ENCODE peak calls at places on chromosomes 16 and 17, in four cellular contexts. K is H1, L is mesendoderm, A is H9. I is an unnamed sample.

GRCh38 chr16:69064789-69065313 is 40.6 kb upstream of the HAS3 start:
- DNase-seq in K (no peak), L (no peak), A (no peak), I (no peak)

GRCh38 chr16:4911831-4912422 is 25.0 kb downstream of the PPL start:
- DNase-seq in A (no peak), K (no peak), L (no peak), I (peak)

GRCh38 chr17:53234138-53234537 is 588.6 kb upstream of the KIF2B start:
- DNase-seq in A (no peak), K (no peak), L (no peak), I (no peak)

GRCh38 chr17:29929006-29929543 is 953 bp downstream of the SSH2 start:
- DNase-seq in A (peak), K (peak), L (peak), I (no peak)

GRCh38 chr16:55035037-55035436 is 104.4 kb downstream of the IRX5 start:
- DNase-seq in K (peak), L (peak), A (peak), I (no peak)

GRCh38 chr17:66779186-66779585 is 55.7 kb upstream of the CACNG5 start:
- DNase-seq in L (no peak), K (no peak), A (peak), I (no peak)

GRCh38 chr16:813204-813915 is 12.8 kb upstream of the GNG13 start:
- DNase-seq in K (peak), L (peak), A (peak), I (peak)

GRCh38 chr17:58092101-58092796 is 9.0 kb downstream of the DYNLL2 start:
- DNase-seq in K (peak), A (no peak), L (no peak), I (no peak)

GRCh38 chr16:85959686-85960085 is 60.7 kb downstream of the IRF8 start:
- DNase-seq in K (no peak), L (no peak), A (no peak), I (no peak)

DNA sequence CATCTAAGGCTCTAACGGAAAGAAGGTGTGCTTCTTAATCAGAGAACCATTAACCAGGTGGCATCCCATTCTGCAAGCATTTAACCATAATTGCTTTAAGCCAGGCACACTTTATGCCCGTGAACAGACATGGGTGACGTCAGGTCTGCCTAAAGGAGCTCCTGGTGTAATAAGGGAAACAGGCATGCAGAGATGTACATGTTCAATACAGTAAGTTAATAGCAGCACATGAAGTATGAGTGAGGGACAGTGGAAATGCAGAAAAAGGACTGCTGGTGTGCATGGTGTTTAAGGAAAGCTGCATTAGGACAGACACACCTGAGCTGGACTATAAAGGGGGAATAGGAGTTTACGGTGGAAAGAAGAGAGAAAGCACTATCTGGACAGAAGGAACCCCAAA is 18.6 kb downstream of the DYNLRB2 start:
- DNase-seq in A (no peak), K (no peak), L (no peak), I (no peak)
- H4K5ac ChIP-seq in A (no peak), K (no peak), L (no peak), I (no peak)

DNA sequence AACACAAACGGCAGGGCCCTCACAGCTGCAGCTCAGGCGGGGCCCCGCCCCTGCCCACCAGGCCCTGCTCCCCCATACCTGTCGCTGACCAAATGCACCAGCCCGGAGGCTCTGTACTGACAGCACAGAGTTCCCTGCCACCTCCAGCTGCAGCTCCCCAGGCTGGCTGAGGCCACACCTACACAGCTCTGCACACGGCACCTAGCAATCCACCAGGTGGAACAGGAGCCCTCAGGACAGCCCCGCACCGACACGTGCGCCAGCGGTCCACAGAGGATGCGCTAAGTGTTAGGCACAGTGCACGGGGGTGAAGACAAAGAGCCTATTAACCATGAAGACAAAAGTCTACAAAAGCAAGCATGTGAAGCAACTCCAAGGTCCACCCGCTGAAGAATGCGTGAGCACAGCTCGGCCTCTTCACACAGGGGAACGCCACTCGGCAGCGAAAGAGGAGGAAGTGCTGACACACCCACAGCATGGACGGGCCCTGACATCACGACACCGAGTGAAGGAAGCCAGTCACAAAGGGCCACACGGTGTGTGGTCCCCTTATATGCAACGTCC is 5.4 kb downstream of the ZCCHC14 start:
- DNase-seq in L (peak), A (peak), K (peak), I (no peak)
- H3K23ac ChIP-seq in L (no peak), A (no peak), K (no peak), I (peak)

DNA sequence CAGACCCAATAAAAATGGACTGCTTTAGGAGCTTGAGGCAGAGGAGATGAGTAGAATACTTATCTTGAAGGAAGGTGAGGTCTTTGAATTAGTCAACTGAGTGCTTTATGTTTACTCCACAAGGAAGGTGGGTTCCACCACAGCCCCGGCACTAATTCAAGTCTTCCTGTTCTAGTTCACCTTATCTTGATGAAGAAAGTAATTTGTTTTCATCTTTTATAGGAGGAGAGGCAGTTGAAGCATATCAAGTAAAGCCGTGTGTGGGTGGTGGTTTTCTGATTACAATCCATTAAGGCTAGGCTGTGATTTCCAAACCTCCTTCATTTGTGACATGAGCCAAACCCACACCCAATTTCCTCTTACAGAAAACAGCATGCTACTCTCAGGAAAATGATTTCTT is 35.6 kb downstream of the CDRT15 start:
- DNase-seq in L (no peak), K (no peak), A (no peak), I (peak)
- H4K5ac ChIP-seq in L (no peak), K (no peak), A (no peak), I (no peak)

DNA sequence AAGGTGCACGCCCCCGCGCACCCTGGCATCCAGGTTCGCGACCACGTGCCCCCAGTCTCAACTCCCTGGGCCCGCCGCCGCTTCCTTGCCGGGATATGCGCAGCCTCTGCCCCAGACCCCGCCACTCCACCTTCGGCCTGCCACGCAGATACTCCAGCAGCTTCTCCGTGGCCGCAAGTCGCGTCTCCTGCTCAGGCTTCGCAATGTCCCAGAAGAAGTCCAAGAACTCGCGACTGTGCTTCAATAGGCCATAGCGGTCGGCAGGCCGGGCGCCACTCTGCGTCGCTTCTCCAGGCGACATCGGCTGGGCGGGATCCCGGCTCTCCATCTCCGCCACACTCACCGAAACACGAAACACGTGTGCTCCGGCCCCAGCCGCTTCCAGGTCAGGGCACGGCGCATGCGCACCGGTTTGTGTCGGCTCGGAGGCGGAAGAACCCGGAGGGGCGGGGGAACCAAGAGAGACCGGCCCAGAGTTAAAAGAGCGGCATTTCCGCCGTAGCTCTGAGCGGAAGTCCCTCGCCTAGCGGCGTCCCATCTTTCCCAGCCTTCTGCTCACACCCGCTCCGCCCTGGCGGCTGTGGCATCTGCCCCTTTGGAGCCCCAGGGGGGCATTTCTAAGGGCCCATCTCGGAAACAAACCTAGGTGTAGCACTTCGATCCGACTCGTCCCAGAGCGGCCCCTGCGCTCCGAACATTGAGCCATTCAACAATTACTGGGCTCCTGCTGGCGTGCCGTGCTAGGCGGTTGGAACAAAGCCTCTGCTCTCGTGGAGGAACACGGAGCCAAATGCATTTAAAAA is at the start of gene MYBBP1A:
- DNase-seq in A (peak), L (peak), K (peak), I (peak)
- H3K23ac ChIP-seq in A (no peak), L (peak), K (no peak), I (peak)

DNA sequence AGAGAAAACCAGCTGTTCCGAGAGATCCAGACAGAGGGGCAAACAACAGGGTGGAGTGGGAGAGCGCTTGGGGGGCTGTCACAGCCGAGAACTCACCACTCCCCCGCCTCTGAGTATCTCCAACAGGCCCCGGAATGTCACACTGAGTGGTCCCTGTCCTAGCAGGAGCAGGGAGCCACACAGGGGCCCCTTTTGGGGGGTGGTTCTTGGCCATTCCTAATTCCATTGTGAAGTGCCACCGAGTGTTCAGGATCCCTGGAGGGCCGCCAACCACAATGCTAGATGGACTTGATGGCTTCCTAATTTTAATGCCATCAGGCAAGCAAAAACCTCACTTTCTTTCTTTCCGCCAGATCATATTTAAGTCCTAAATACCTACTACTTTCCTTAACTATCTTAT is 16.8 kb downstream of the ABCA3 start:
- DNase-seq in L (no peak), K (no peak), A (no peak), I (no peak)
- H4K5ac ChIP-seq in L (no peak), K (no peak), A (no peak), I (no peak)

DNA sequence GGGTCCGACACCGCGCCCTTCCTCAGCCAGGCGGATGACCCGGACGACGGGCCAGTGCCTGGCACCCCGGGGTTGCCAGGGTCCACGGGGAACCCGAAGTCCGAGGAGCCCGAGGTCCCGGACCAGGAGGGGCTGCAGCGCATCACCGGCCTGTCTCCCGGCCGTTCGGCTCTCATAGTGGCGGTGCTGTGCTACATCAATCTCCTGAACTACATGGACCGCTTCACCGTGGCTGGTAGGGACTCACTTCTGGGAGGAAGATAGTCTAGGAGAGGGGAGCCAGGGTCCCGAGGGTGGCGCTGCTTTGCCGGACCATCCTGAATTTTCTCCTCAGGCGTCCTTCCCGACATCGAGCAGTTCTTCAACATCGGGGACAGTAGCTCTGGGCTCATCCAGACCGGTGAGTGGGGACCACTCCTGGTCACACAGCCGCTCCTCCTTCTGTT is 603 bp downstream of the SPNS1 start:
- DNase-seq in K (no peak), L (no peak), A (no peak), I (no peak)
- H3K23ac ChIP-seq in K (no peak), L (no peak), A (no peak), I (no peak)

GRCh38 chr17:360141-360705 is 7.6 kb upstream of the RPH3AL start:
- DNase-seq in K (no peak), A (no peak), L (no peak), I (no peak)
- H4K5ac ChIP-seq in K (no peak), A (no peak), L (no peak), I (no peak)

GRCh38 chr16:64951193-64951592 is 170.7 kb downstream of the CDH11 start:
- DNase-seq in K (no peak), A (no peak), L (no peak), I (no peak)

GRCh38 chr16:64951681-64952080 is 170.2 kb downstream of the CDH11 start:
- DNase-seq in K (no peak), A (no peak), L (no peak), I (peak)

GRCh38 chr16:64950262-64950661 is 171.6 kb downstream of the CDH11 start:
- DNase-seq in L (peak), K (peak), A (peak), I (no peak)

GRCh38 chr16:64952177-64952576 is 169.7 kb downstream of the CDH11 start:
- DNase-seq in L (no peak), A (no peak), K (no peak), I (peak)

DNA sequence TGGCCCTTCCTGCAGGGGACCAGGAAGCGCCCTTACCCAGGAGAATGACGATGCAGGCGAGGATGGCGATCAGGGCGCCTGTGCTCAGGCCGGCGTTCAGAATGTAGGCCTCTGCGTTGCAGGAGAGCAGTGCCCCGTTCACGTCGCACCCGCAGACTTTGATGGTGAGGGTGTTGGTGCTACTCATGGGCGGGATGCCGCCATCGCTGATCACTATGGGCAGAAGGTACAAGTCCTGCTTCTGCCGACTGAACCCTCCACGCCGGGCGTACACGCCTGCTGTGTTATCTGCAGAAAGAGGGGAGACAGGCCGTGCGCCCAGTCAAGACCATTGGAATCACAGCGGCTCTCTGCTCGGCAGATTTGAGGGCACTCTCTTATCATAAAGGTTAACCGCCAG is 171.1 kb downstream of the CDH11 start:
- DNase-seq in K (no peak), A (peak), L (no peak), I (no peak)
- H3K23ac ChIP-seq in K (no peak), A (no peak), L (no peak), I (no peak)

DNA sequence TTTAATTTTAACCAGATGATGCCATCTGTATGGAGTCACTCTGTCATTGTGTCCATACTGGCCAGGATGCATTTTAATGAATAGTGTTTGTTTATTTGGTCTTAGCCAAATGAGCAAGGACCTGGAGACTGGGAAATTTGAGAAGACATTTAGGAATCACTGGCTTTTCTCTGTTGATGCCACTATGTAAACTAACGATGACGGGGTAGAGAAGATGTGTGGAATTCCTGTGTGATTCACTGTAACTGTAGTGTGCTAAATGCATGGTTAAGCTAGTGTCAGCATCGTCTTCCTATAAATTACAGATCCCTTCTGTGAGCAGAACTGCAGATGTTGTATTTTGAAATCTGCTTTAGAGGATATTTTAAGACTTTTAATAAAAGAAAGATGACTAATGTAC is 66.6 kb downstream of the NOS2 start:
- DNase-seq in A (peak), K (no peak), L (peak), I (peak)
- H4K5ac ChIP-seq in A (no peak), K (no peak), L (no peak), I (no peak)